ENCODE peak calls at places on chromosomes 6 and 20, in six cellular contexts. One of them, this sample, is unnamed.

GRCh38 chr6:82862543-82862942 is 203.1 kb downstream of the UBE3D start:
- DNase-seq in lower leg skin: no peak
- DNase-seq in activated CD4-positive, alpha-beta T cell treated with anti-CD3 and anti-CD28 coated beads for 1 hour: no peak
- DNase-seq in KG1: no peak
- DNase-seq in NCI-H1694: no peak
- DNase-seq in ELR: peak
- DNase-seq in this sample: no peak

GRCh38 chr6:169806718-169807117 is 55.3 kb downstream of the ERMARD start:
- DNase-seq in activated CD4-positive, alpha-beta T cell treated with anti-CD3 and anti-CD28 coated beads for 1 hour: no peak
- DNase-seq in KG1: no peak
- DNase-seq in lower leg skin: no peak
- DNase-seq in ELR: no peak
- DNase-seq in NCI-H1694: no peak
- DNase-seq in this sample: no peak

GRCh38 chr20:14865169-14865568 is 527.8 kb upstream of the FLRT3 start:
- DNase-seq in NCI-H1694: no peak
- DNase-seq in ELR: no peak
- DNase-seq in lower leg skin: no peak
- DNase-seq in activated CD4-positive, alpha-beta T cell treated with anti-CD3 and anti-CD28 coated beads for 1 hour: no peak
- DNase-seq in KG1: no peak
- DNase-seq in this sample: no peak

GRCh38 chr6:143963158-143963919 is 44.7 kb downstream of the PLAGL1 start:
- DNase-seq in NCI-H1694: no peak
- DNase-seq in lower leg skin: no peak
- DNase-seq in ELR: no peak
- DNase-seq in activated CD4-positive, alpha-beta T cell treated with anti-CD3 and anti-CD28 coated beads for 1 hour: no peak
- DNase-seq in KG1: no peak
- DNase-seq in this sample: no peak

GRCh38 chr6:151440930-151441329 is 11.0 kb downstream of the RMND1 start:
- DNase-seq in ELR: peak
- DNase-seq in lower leg skin: no peak
- DNase-seq in activated CD4-positive, alpha-beta T cell treated with anti-CD3 and anti-CD28 coated beads for 1 hour: no peak
- DNase-seq in NCI-H1694: no peak
- DNase-seq in KG1: no peak
- DNase-seq in this sample: no peak

GRCh38 chr6:164104432-164104831 is 689.9 kb downstream of the QKI start:
- DNase-seq in KG1: no peak
- DNase-seq in NCI-H1694: no peak
- DNase-seq in activated CD4-positive, alpha-beta T cell treated with anti-CD3 and anti-CD28 coated beads for 1 hour: no peak
- DNase-seq in lower leg skin: no peak
- DNase-seq in ELR: no peak
- DNase-seq in this sample: no peak

GRCh38 chr6:33029297-33030184 is 20.1 kb upstream of the HLA-DOA start:
- DNase-seq in KG1: peak
- DNase-seq in ELR: peak
- DNase-seq in activated CD4-positive, alpha-beta T cell treated with anti-CD3 and anti-CD28 coated beads for 1 hour: no peak
- DNase-seq in NCI-H1694: no peak
- DNase-seq in lower leg skin: peak
- DNase-seq in this sample: no peak

GRCh38 chr20:8721098-8721497 is 347.8 kb upstream of the PLCB4 start:
- DNase-seq in activated CD4-positive, alpha-beta T cell treated with anti-CD3 and anti-CD28 coated beads for 1 hour: no peak
- DNase-seq in KG1: peak
- DNase-seq in NCI-H1694: peak
- DNase-seq in ELR: peak
- DNase-seq in lower leg skin: peak
- DNase-seq in this sample: peak

GRCh38 chr6:84050408-84050807 is 16.8 kb downstream of the MRAP2 start:
- DNase-seq in KG1: no peak
- DNase-seq in ELR: no peak
- DNase-seq in lower leg skin: no peak
- DNase-seq in NCI-H1694: no peak
- DNase-seq in activated CD4-positive, alpha-beta T cell treated with anti-CD3 and anti-CD28 coated beads for 1 hour: no peak
- DNase-seq in this sample: no peak

GRCh38 chr6:149166747-149167146 is 150.8 kb upstream of the TAB2 start:
- DNase-seq in lower leg skin: no peak
- DNase-seq in KG1: no peak
- DNase-seq in NCI-H1694: no peak
- DNase-seq in activated CD4-positive, alpha-beta T cell treated with anti-CD3 and anti-CD28 coated beads for 1 hour: no peak
- DNase-seq in ELR: no peak
- DNase-seq in this sample: peak

GRCh38 chr6:122736166-122736565 is 43.4 kb upstream of the FABP7 start:
- DNase-seq in NCI-H1694: peak
- DNase-seq in activated CD4-positive, alpha-beta T cell treated with anti-CD3 and anti-CD28 coated beads for 1 hour: no peak
- DNase-seq in KG1: no peak
- DNase-seq in lower leg skin: no peak
- DNase-seq in ELR: no peak
- DNase-seq in this sample: no peak

GRCh38 chr6:39079197-39079596 is 30.6 kb downstream of the GLP1R start:
- DNase-seq in NCI-H1694: no peak
- DNase-seq in activated CD4-positive, alpha-beta T cell treated with anti-CD3 and anti-CD28 coated beads for 1 hour: no peak
- DNase-seq in lower leg skin: no peak
- DNase-seq in KG1: no peak
- DNase-seq in ELR: no peak
- DNase-seq in this sample: no peak

GRCh38 chr6:5214570-5215052 is 46.1 kb downstream of the LYRM4 start:
- DNase-seq in lower leg skin: no peak
- DNase-seq in activated CD4-positive, alpha-beta T cell treated with anti-CD3 and anti-CD28 coated beads for 1 hour: no peak
- DNase-seq in NCI-H1694: peak
- DNase-seq in KG1: no peak
- DNase-seq in ELR: peak
- DNase-seq in this sample: peak

GRCh38 chr6:33279971-33280511 is 3.1 kb downstream of the B3GALT4 start:
- DNase-seq in activated CD4-positive, alpha-beta T cell treated with anti-CD3 and anti-CD28 coated beads for 1 hour: no peak
- DNase-seq in KG1: no peak
- DNase-seq in lower leg skin: no peak
- DNase-seq in NCI-H1694: peak
- DNase-seq in ELR: peak
- DNase-seq in this sample: peak

GRCh38 chr6:89351632-89352328 is 742 bp downstream of the UBE2J1 start:
- DNase-seq in activated CD4-positive, alpha-beta T cell treated with anti-CD3 and anti-CD28 coated beads for 1 hour: no peak
- DNase-seq in NCI-H1694: no peak
- DNase-seq in KG1: no peak
- DNase-seq in ELR: peak
- DNase-seq in lower leg skin: no peak
- DNase-seq in this sample: no peak

GRCh38 chr6:11854418-11855165 is 76.0 kb upstream of the ADTRP start:
- DNase-seq in lower leg skin: peak
- DNase-seq in ELR: peak
- DNase-seq in KG1: no peak
- DNase-seq in activated CD4-positive, alpha-beta T cell treated with anti-CD3 and anti-CD28 coated beads for 1 hour: no peak
- DNase-seq in NCI-H1694: no peak
- DNase-seq in this sample: no peak

GRCh38 chr20:24616258-24617079 is 147.0 kb downstream of the SYNDIG1 start:
- DNase-seq in lower leg skin: no peak
- DNase-seq in NCI-H1694: no peak
- DNase-seq in KG1: no peak
- DNase-seq in activated CD4-positive, alpha-beta T cell treated with anti-CD3 and anti-CD28 coated beads for 1 hour: no peak
- DNase-seq in ELR: no peak
- DNase-seq in this sample: no peak

GRCh38 chr20:25024171-25024570 is 31.6 kb upstream of the APMAP start:
- DNase-seq in activated CD4-positive, alpha-beta T cell treated with anti-CD3 and anti-CD28 coated beads for 1 hour: no peak
- DNase-seq in ELR: no peak
- DNase-seq in KG1: no peak
- DNase-seq in lower leg skin: no peak
- DNase-seq in NCI-H1694: no peak
- DNase-seq in this sample: no peak

GRCh38 chr20:14583413-14583812 is 246.0 kb upstream of the FLRT3 start:
- DNase-seq in NCI-H1694: no peak
- DNase-seq in activated CD4-positive, alpha-beta T cell treated with anti-CD3 and anti-CD28 coated beads for 1 hour: no peak
- DNase-seq in KG1: no peak
- DNase-seq in lower leg skin: no peak
- DNase-seq in ELR: peak
- DNase-seq in this sample: peak

GRCh38 chr20:19070681-19071441 is 141.6 kb upstream of the SLC24A3 start:
- DNase-seq in activated CD4-positive, alpha-beta T cell treated with anti-CD3 and anti-CD28 coated beads for 1 hour: no peak
- DNase-seq in KG1: no peak
- DNase-seq in NCI-H1694: no peak
- DNase-seq in ELR: no peak
- DNase-seq in lower leg skin: no peak
- DNase-seq in this sample: no peak

GRCh38 chr6:80640176-80640575 is 533.7 kb downstream of the BCKDHB start:
- DNase-seq in lower leg skin: no peak
- DNase-seq in KG1: no peak
- DNase-seq in ELR: no peak
- DNase-seq in NCI-H1694: no peak
- DNase-seq in activated CD4-positive, alpha-beta T cell treated with anti-CD3 and anti-CD28 coated beads for 1 hour: no peak
- DNase-seq in this sample: no peak

GRCh38 chr20:10982692-10983091 is 308.9 kb upstream of the JAG1 start:
- DNase-seq in ELR: peak
- DNase-seq in lower leg skin: no peak
- DNase-seq in NCI-H1694: no peak
- DNase-seq in activated CD4-positive, alpha-beta T cell treated with anti-CD3 and anti-CD28 coated beads for 1 hour: no peak
- DNase-seq in KG1: no peak
- DNase-seq in this sample: no peak

GRCh38 chr6:54236984-54237383 is 71.3 kb upstream of the TINAG start:
- DNase-seq in activated CD4-positive, alpha-beta T cell treated with anti-CD3 and anti-CD28 coated beads for 1 hour: no peak
- DNase-seq in KG1: no peak
- DNase-seq in NCI-H1694: no peak
- DNase-seq in ELR: no peak
- DNase-seq in lower leg skin: no peak
- DNase-seq in this sample: no peak

GRCh38 chr6:89644864-89645263 is 6.3 kb upstream of the LYRM2 start:
- DNase-seq in lower leg skin: no peak
- DNase-seq in KG1: no peak
- DNase-seq in ELR: no peak
- DNase-seq in NCI-H1694: no peak
- DNase-seq in activated CD4-positive, alpha-beta T cell treated with anti-CD3 and anti-CD28 coated beads for 1 hour: no peak
- DNase-seq in this sample: no peak

GRCh38 chr6:33091957-33092356 is 16.2 kb downstream of the HLA-DPB1 start:
- DNase-seq in KG1: no peak
- DNase-seq in lower leg skin: no peak
- DNase-seq in ELR: peak
- DNase-seq in NCI-H1694: no peak
- DNase-seq in activated CD4-positive, alpha-beta T cell treated with anti-CD3 and anti-CD28 coated beads for 1 hour: peak
- DNase-seq in this sample: peak

GRCh38 chr6:11766589-11767450 is 11.8 kb downstream of the ADTRP start:
- DNase-seq in lower leg skin: no peak
- DNase-seq in NCI-H1694: no peak
- DNase-seq in ELR: peak
- DNase-seq in activated CD4-positive, alpha-beta T cell treated with anti-CD3 and anti-CD28 coated beads for 1 hour: no peak
- DNase-seq in KG1: no peak
- DNase-seq in this sample: no peak

GRCh38 chr6:79670789-79671188 is 39.7 kb downstream of the SH3BGRL2 start:
- DNase-seq in lower leg skin: no peak
- DNase-seq in KG1: no peak
- DNase-seq in NCI-H1694: no peak
- DNase-seq in activated CD4-positive, alpha-beta T cell treated with anti-CD3 and anti-CD28 coated beads for 1 hour: no peak
- DNase-seq in ELR: no peak
- DNase-seq in this sample: no peak

GRCh38 chr20:50831605-50832004 is 36.7 kb downstream of the BCAS4 start:
- DNase-seq in activated CD4-positive, alpha-beta T cell treated with anti-CD3 and anti-CD28 coated beads for 1 hour: no peak
- DNase-seq in KG1: no peak
- DNase-seq in ELR: no peak
- DNase-seq in NCI-H1694: no peak
- DNase-seq in lower leg skin: no peak
- DNase-seq in this sample: no peak

This sample was measured in BE2C.